ENCODE peak calls at places on chromosome 20, in four cellular contexts. J is IMR-90, O is GM12878, N is K562. R is an unnamed sample. For H3K9me3, the result is how much of the 10 kb centered on the place peaks cover.

GRCh38 chr20:56574531-56575142 is 41.6 kb downstream of the FAM209B start:
- DNase-seq in J (no peak), O (no peak), N (no peak), R (no peak)

GRCh38 chr20:48066256-48066655 is 281.0 kb upstream of the SULF2 start:
- DNase-seq in J (peak), O (no peak), N (no peak), R (peak)

GRCh38 chr20:4894981-4895381 is 106.3 kb downstream of the SLC23A2 start:
- DNase-seq in J (no peak), O (no peak), N (no peak), R (no peak)

GRCh38 chr20:7772376-7772775 is 167.9 kb downstream of the HAO1 start:
- DNase-seq in J (peak), O (no peak), N (no peak), R (peak)

GRCh38 chr20:11689262-11689661 is 228.4 kb upstream of the BTBD3 start:
- DNase-seq in J (no peak), O (no peak), N (no peak), R (no peak)

GRCh38 chr20:4713401-4713800 is 8.3 kb upstream of the PRND start:
- DNase-seq in J (no peak), O (no peak), N (no peak), R (no peak)

GRCh38 chr20:3204124-3204794 is at the start of gene DDRGK1:
- DNase-seq in J (peak), O (peak), N (peak), R (peak)

GRCh38 chr20:13008761-13009681 is at the start of gene SPTLC3:
- DNase-seq in J (peak), O (no peak), N (no peak), R (peak)

GRCh38 chr20:57685134-57685851 is 24.5 kb downstream of the PMEPA1 start:
- DNase-seq in J (no peak), O (no peak), N (no peak), R (no peak)

GRCh38 chr20:29301624-29302259 is 1955.7 kb upstream of the DEFB115 start:
- DNase-seq in J (no peak), O (no peak), N (no peak), R (no peak)
- H3K9me3 ChIP-seq in J (under half), O (under half), N (under half), R (under half)

GRCh38 chr20:19913927-19914614 is 103.1 kb upstream of the NAA20 start:
- DNase-seq in J (peak), O (peak), N (no peak), R (peak)
- TF ChIP-seq FOS in J (no peak), O (no peak), N (no peak), R (peak)

GRCh38 chr20:34928411-34928810 is 27.2 kb downstream of the GSS start:
- DNase-seq in J (no peak), O (no peak), N (no peak), R (no peak)
- H3K9me3 ChIP-seq in J (under half), O (under half), N (under half), R (under half)

GRCh38 chr20:53085720-53086119 is 113.6 kb downstream of the TSHZ2 start:
- DNase-seq in J (no peak), O (no peak), N (no peak), R (no peak)
- TF ChIP-seq FOS in J (no peak), O (no peak), N (no peak), R (no peak)

GRCh38 chr20:39886650-39887190 is 802.3 kb downstream of the MAFB start:
- DNase-seq in J (no peak), O (no peak), N (no peak), R (no peak)
- H3K9me3 ChIP-seq in J (under half), O (under half), N (under half), R (under half)

GRCh38 chr20:53080969-53081871 is 109.1 kb downstream of the TSHZ2 start:
- DNase-seq in J (peak), O (no peak), N (no peak), R (peak)
- TF ChIP-seq FOS in J (no peak), O (no peak), N (no peak), R (no peak)

GRCh38 chr20:40081653-40082052 is 607.4 kb downstream of the MAFB start:
- DNase-seq in J (no peak), O (no peak), N (no peak), R (no peak)

GRCh38 chr20:40085513-40085912 is 603.5 kb downstream of the MAFB start:
- DNase-seq in J (no peak), O (no peak), N (no peak), R (no peak)

GRCh38 chr20:40087496-40087895 is 601.5 kb downstream of the MAFB start:
- DNase-seq in J (no peak), O (no peak), N (no peak), R (no peak)

GRCh38 chr20:40080059-40080652 is 608.9 kb downstream of the MAFB start:
- DNase-seq in J (no peak), O (no peak), N (no peak), R (no peak)

GRCh38 chr20:40082436-40082835 is 606.6 kb downstream of the MAFB start:
- DNase-seq in J (no peak), O (no peak), N (no peak), R (no peak)
- H3K9me3 ChIP-seq in J (under half), O (under half), N (under half), R (under half)

DNA sequence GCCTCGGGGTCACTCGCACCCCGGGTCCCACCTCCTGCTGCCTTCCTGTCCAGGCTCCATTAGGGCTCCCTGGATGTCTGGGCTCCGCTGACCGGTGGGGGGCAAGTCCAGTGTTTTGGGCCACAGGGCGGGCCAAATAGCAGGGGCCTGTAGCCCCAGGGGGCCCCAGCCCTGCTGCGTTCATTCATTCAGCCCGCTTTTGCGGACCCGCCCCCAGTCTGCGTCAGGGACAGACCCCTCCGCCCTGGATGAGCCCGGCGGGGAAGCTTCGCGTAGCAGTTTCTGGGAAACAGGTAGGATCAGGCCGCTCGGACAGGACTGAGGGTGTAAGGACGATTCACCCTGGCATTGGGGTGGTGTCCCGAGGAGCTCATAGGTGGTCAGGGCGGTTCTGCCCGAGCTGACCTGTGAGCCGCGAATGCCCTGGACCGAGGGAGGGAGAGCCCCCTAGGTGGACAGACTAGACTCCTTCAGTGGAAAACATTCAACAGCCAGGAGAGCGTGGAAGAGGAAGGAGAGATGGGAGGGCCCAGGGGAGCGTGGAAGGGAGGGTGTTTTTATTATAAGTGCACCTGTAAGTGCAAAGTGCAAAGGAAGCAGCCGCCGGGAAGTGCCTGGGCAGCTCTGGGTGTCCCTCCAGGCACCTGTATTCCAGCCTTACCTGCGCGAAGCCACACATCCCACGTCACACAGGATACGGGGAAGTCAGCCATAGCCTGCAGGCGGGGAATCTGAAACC is 619 bp downstream of the ENTPD6 start:
- DNase-seq in J (peak), O (no peak), N (peak), R (no peak)
- TF ChIP-seq FOS in J (no peak), O (no peak), N (no peak), R (no peak)

DNA sequence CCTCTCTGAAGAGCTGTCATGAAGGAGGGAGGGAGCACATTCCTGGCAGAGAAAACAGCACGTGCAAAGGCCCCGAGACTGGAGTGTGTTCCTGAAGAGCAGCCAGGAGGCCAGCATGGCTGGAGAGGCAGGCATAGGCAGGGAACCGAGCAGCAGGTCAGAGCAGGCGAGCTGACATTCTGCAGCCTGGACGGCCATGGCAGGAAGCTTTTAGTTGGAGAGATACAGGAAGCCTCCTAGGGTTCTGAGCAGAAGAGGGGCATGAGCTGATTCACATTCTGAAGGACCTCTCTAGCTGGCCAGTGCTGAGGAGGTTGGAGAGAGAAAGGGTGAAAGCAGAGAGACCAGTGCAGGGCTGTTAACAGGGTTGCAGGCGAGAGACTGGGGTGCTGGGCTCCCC is 29.7 kb downstream of the POFUT1 start:
- DNase-seq in J (no peak), O (no peak), N (no peak), R (no peak)
- H3K9me3 ChIP-seq in J (under half), O (under half), N (under half), R (under half)

GRCh38 chr20:37288091-37288490 is 1.4 kb upstream of the MANBAL start:
- DNase-seq in J (no peak), O (no peak), N (no peak), R (no peak)
- TF ChIP-seq FOS in J (no peak), O (no peak), N (no peak), R (no peak)

R was measured in endothelial cell of umbilical vein.